ENCODE peak calls at places on chromosomes 2 and 18, in nine cellular contexts. One of them, this sample, is unnamed.

GRCh38 chr18:75211002-75211621 is 515 bp downstream of the TSHZ1 start:
- DNase-seq in kidney: no peak
- DNase-seq in colonic mucosa: peak
- DNase-seq in fibroblast of pulmonary artery: no peak
- DNase-seq in astrocyte of the spinal cord: peak
- DNase-seq in lower lobe of right lung: peak
- DNase-seq in NB4: peak
- DNase-seq in OCI-LY7: peak
- DNase-seq in right lobe of liver: no peak
- DNase-seq in this sample: peak

GRCh38 chr2:204031056-204031455 is 94.5 kb downstream of the ICOS start:
- DNase-seq in kidney: no peak
- DNase-seq in OCI-LY7: no peak
- DNase-seq in astrocyte of the spinal cord: no peak
- DNase-seq in NB4: no peak
- DNase-seq in right lobe of liver: no peak
- DNase-seq in lower lobe of right lung: no peak
- DNase-seq in colonic mucosa: no peak
- DNase-seq in fibroblast of pulmonary artery: no peak
- DNase-seq in this sample: no peak

GRCh38 chr2:174176898-174177297 is 71.4 kb downstream of the OLA1 start:
- DNase-seq in colonic mucosa: no peak
- DNase-seq in fibroblast of pulmonary artery: no peak
- DNase-seq in OCI-LY7: no peak
- DNase-seq in lower lobe of right lung: no peak
- DNase-seq in kidney: no peak
- DNase-seq in right lobe of liver: no peak
- DNase-seq in NB4: no peak
- DNase-seq in astrocyte of the spinal cord: peak
- DNase-seq in this sample: no peak

GRCh38 chr18:74731097-74731496 is 133.4 kb downstream of the ZNF407 start:
- DNase-seq in right lobe of liver: no peak
- DNase-seq in OCI-LY7: no peak
- DNase-seq in NB4: no peak
- DNase-seq in kidney: no peak
- DNase-seq in fibroblast of pulmonary artery: peak
- DNase-seq in astrocyte of the spinal cord: peak
- DNase-seq in lower lobe of right lung: no peak
- DNase-seq in colonic mucosa: no peak
- DNase-seq in this sample: no peak

GRCh38 chr2:216740557-216741222 is 45.3 kb upstream of the IGFBP5 start:
- DNase-seq in kidney: no peak
- DNase-seq in fibroblast of pulmonary artery: no peak
- DNase-seq in OCI-LY7: no peak
- DNase-seq in colonic mucosa: no peak
- DNase-seq in right lobe of liver: peak
- DNase-seq in astrocyte of the spinal cord: peak
- DNase-seq in NB4: no peak
- DNase-seq in lower lobe of right lung: no peak
- DNase-seq in this sample: no peak

GRCh38 chr18:33231474-33232317 is 208.8 kb downstream of the CCDC178 start:
- DNase-seq in fibroblast of pulmonary artery: peak
- DNase-seq in kidney: peak
- DNase-seq in NB4: peak
- DNase-seq in right lobe of liver: peak
- DNase-seq in OCI-LY7: peak
- DNase-seq in astrocyte of the spinal cord: peak
- DNase-seq in colonic mucosa: peak
- DNase-seq in lower lobe of right lung: no peak
- DNase-seq in this sample: peak

GRCh38 chr2:214244847-214245246 is 166.0 kb upstream of the VWC2L start:
- DNase-seq in colonic mucosa: no peak
- DNase-seq in NB4: no peak
- DNase-seq in lower lobe of right lung: no peak
- DNase-seq in fibroblast of pulmonary artery: peak
- DNase-seq in OCI-LY7: no peak
- DNase-seq in right lobe of liver: no peak
- DNase-seq in astrocyte of the spinal cord: peak
- DNase-seq in kidney: no peak
- DNase-seq in this sample: no peak

GRCh38 chr18:48859311-48860275 is 91.2 kb downstream of the SMAD7 start:
- DNase-seq in colonic mucosa: no peak
- DNase-seq in lower lobe of right lung: peak
- DNase-seq in right lobe of liver: no peak
- DNase-seq in OCI-LY7: no peak
- DNase-seq in astrocyte of the spinal cord: no peak
- DNase-seq in NB4: no peak
- DNase-seq in kidney: peak
- DNase-seq in fibroblast of pulmonary artery: no peak
- DNase-seq in this sample: no peak

GRCh38 chr18:63237486-63237885 is 82.1 kb downstream of the BCL2 start:
- DNase-seq in kidney: no peak
- DNase-seq in colonic mucosa: no peak
- DNase-seq in right lobe of liver: no peak
- DNase-seq in NB4: no peak
- DNase-seq in astrocyte of the spinal cord: no peak
- DNase-seq in fibroblast of pulmonary artery: peak
- DNase-seq in lower lobe of right lung: no peak
- DNase-seq in OCI-LY7: no peak
- DNase-seq in this sample: no peak

GRCh38 chr18:79961527-79962291 is 2.7 kb upstream of the HSBP1L1 start:
- DNase-seq in NB4: peak
- DNase-seq in kidney: no peak
- DNase-seq in colonic mucosa: no peak
- DNase-seq in astrocyte of the spinal cord: no peak
- DNase-seq in lower lobe of right lung: peak
- DNase-seq in fibroblast of pulmonary artery: no peak
- DNase-seq in OCI-LY7: no peak
- DNase-seq in right lobe of liver: no peak
- DNase-seq in this sample: no peak

GRCh38 chr2:218745160-218745558 is 34.5 kb downstream of the TTLL4 start:
- DNase-seq in right lobe of liver: no peak
- DNase-seq in NB4: peak
- DNase-seq in kidney: no peak
- DNase-seq in lower lobe of right lung: no peak
- DNase-seq in colonic mucosa: no peak
- DNase-seq in fibroblast of pulmonary artery: no peak
- DNase-seq in OCI-LY7: no peak
- DNase-seq in astrocyte of the spinal cord: no peak
- DNase-seq in this sample: peak

GRCh38 chr2:50953021-50953420 is 78.9 kb downstream of the NRXN1 start:
- DNase-seq in NB4: peak
- DNase-seq in lower lobe of right lung: no peak
- DNase-seq in astrocyte of the spinal cord: peak
- DNase-seq in fibroblast of pulmonary artery: peak
- DNase-seq in OCI-LY7: no peak
- DNase-seq in right lobe of liver: no peak
- DNase-seq in colonic mucosa: no peak
- DNase-seq in kidney: no peak
- DNase-seq in this sample: no peak

GRCh38 chr2:164620873-164621760 is at the start of gene GRB14:
- DNase-seq in NB4: no peak
- DNase-seq in colonic mucosa: peak
- DNase-seq in OCI-LY7: no peak
- DNase-seq in kidney: peak
- DNase-seq in right lobe of liver: peak
- DNase-seq in astrocyte of the spinal cord: peak
- DNase-seq in lower lobe of right lung: peak
- DNase-seq in fibroblast of pulmonary artery: peak
- DNase-seq in this sample: peak

GRCh38 chr18:2970344-2970743 is 42.6 kb downstream of the LPIN2 start:
- DNase-seq in lower lobe of right lung: no peak
- DNase-seq in NB4: no peak
- DNase-seq in astrocyte of the spinal cord: no peak
- DNase-seq in colonic mucosa: no peak
- DNase-seq in OCI-LY7: no peak
- DNase-seq in fibroblast of pulmonary artery: no peak
- DNase-seq in right lobe of liver: peak
- DNase-seq in kidney: no peak
- DNase-seq in this sample: no peak

GRCh38 chr2:215900203-215900611 is 113.1 kb downstream of the MREG start:
- DNase-seq in fibroblast of pulmonary artery: peak
- DNase-seq in lower lobe of right lung: peak
- DNase-seq in right lobe of liver: peak
- DNase-seq in NB4: peak
- DNase-seq in OCI-LY7: no peak
- DNase-seq in colonic mucosa: no peak
- DNase-seq in kidney: no peak
- DNase-seq in astrocyte of the spinal cord: no peak
- DNase-seq in this sample: no peak

GRCh38 chr2:187390891-187391290 is 57.2 kb downstream of the CALCRL start:
- DNase-seq in NB4: no peak
- DNase-seq in lower lobe of right lung: no peak
- DNase-seq in OCI-LY7: no peak
- DNase-seq in astrocyte of the spinal cord: peak
- DNase-seq in fibroblast of pulmonary artery: peak
- DNase-seq in right lobe of liver: no peak
- DNase-seq in kidney: no peak
- DNase-seq in colonic mucosa: no peak
- DNase-seq in this sample: no peak

GRCh38 chr2:102801858-102802699 is 40.2 kb downstream of the TMEM182 start:
- DNase-seq in NB4: no peak
- DNase-seq in colonic mucosa: no peak
- DNase-seq in right lobe of liver: peak
- DNase-seq in fibroblast of pulmonary artery: no peak
- DNase-seq in kidney: no peak
- DNase-seq in lower lobe of right lung: no peak
- DNase-seq in astrocyte of the spinal cord: no peak
- DNase-seq in OCI-LY7: no peak
- DNase-seq in this sample: no peak

GRCh38 chr2:235564884-235565530 is 71.2 kb downstream of the AGAP1 start:
- DNase-seq in right lobe of liver: peak
- DNase-seq in colonic mucosa: no peak
- DNase-seq in kidney: peak
- DNase-seq in fibroblast of pulmonary artery: no peak
- DNase-seq in OCI-LY7: no peak
- DNase-seq in astrocyte of the spinal cord: no peak
- DNase-seq in lower lobe of right lung: no peak
- DNase-seq in NB4: no peak
- DNase-seq in this sample: no peak

GRCh38 chr2:42493885-42494433 is at the start of gene KCNG3:
- DNase-seq in colonic mucosa: peak
- DNase-seq in kidney: peak
- DNase-seq in right lobe of liver: peak
- DNase-seq in astrocyte of the spinal cord: peak
- DNase-seq in fibroblast of pulmonary artery: peak
- DNase-seq in lower lobe of right lung: peak
- DNase-seq in OCI-LY7: peak
- DNase-seq in NB4: peak
- DNase-seq in this sample: peak

GRCh38 chr18:48031011-48031480 is 100.6 kb upstream of the SMAD2 start:
- DNase-seq in OCI-LY7: peak
- DNase-seq in NB4: peak
- DNase-seq in right lobe of liver: no peak
- DNase-seq in fibroblast of pulmonary artery: peak
- DNase-seq in colonic mucosa: peak
- DNase-seq in kidney: peak
- DNase-seq in lower lobe of right lung: peak
- DNase-seq in astrocyte of the spinal cord: peak
- DNase-seq in this sample: peak

GRCh38 chr2:195533771-195534642 is 123.0 kb upstream of the SLC39A10 start:
- DNase-seq in colonic mucosa: no peak
- DNase-seq in fibroblast of pulmonary artery: peak
- DNase-seq in astrocyte of the spinal cord: peak
- DNase-seq in NB4: peak
- DNase-seq in kidney: no peak
- DNase-seq in OCI-LY7: peak
- DNase-seq in right lobe of liver: no peak
- DNase-seq in lower lobe of right lung: no peak
- DNase-seq in this sample: no peak
- TF ChIP-seq CTCF in colonic mucosa: no peak
- TF ChIP-seq CTCF in fibroblast of pulmonary artery: no peak
- TF ChIP-seq CTCF in astrocyte of the spinal cord: peak
- TF ChIP-seq CTCF in NB4: peak
- TF ChIP-seq CTCF in kidney: no peak
- TF ChIP-seq CTCF in OCI-LY7: peak
- TF ChIP-seq CTCF in right lobe of liver: no peak
- TF ChIP-seq CTCF in lower lobe of right lung: no peak
- TF ChIP-seq CTCF in this sample: no peak

GRCh38 chr2:207706936-207707860 is 4.2 kb upstream of the CCNYL1 start:
- DNase-seq in kidney: no peak
- DNase-seq in fibroblast of pulmonary artery: no peak
- DNase-seq in right lobe of liver: no peak
- DNase-seq in OCI-LY7: no peak
- DNase-seq in lower lobe of right lung: no peak
- DNase-seq in colonic mucosa: no peak
- DNase-seq in NB4: peak
- DNase-seq in astrocyte of the spinal cord: no peak
- DNase-seq in this sample: no peak

GRCh38 chr2:207716061-207716460 is 4.6 kb downstream of the CCNYL1 start:
- DNase-seq in lower lobe of right lung: no peak
- DNase-seq in kidney: no peak
- DNase-seq in fibroblast of pulmonary artery: no peak
- DNase-seq in colonic mucosa: no peak
- DNase-seq in right lobe of liver: no peak
- DNase-seq in NB4: no peak
- DNase-seq in OCI-LY7: no peak
- DNase-seq in astrocyte of the spinal cord: no peak
- DNase-seq in this sample: no peak

GRCh38 chr2:207710814-207711740 is at the start of gene CCNYL1:
- DNase-seq in lower lobe of right lung: peak
- DNase-seq in kidney: peak
- DNase-seq in right lobe of liver: peak
- DNase-seq in colonic mucosa: peak
- DNase-seq in NB4: peak
- DNase-seq in OCI-LY7: peak
- DNase-seq in fibroblast of pulmonary artery: peak
- DNase-seq in astrocyte of the spinal cord: peak
- DNase-seq in this sample: peak

GRCh38 chr2:207711750-207712487 is 479 bp downstream of the CCNYL1 start:
- DNase-seq in kidney: peak
- DNase-seq in NB4: peak
- DNase-seq in colonic mucosa: peak
- DNase-seq in right lobe of liver: peak
- DNase-seq in lower lobe of right lung: peak
- DNase-seq in fibroblast of pulmonary artery: peak
- DNase-seq in astrocyte of the spinal cord: peak
- DNase-seq in OCI-LY7: peak
- DNase-seq in this sample: peak
- TF ChIP-seq CTCF in kidney: no peak
- TF ChIP-seq CTCF in NB4: no peak
- TF ChIP-seq CTCF in colonic mucosa: no peak
- TF ChIP-seq CTCF in right lobe of liver: no peak
- TF ChIP-seq CTCF in lower lobe of right lung: no peak
- TF ChIP-seq CTCF in fibroblast of pulmonary artery: no peak
- TF ChIP-seq CTCF in astrocyte of the spinal cord: no peak
- TF ChIP-seq CTCF in OCI-LY7: no peak
- TF ChIP-seq CTCF in this sample: no peak

GRCh38 chr2:230809677-230810251 is 55.0 kb upstream of the ITM2C start:
- DNase-seq in astrocyte of the spinal cord: no peak
- DNase-seq in NB4: no peak
- DNase-seq in right lobe of liver: no peak
- DNase-seq in fibroblast of pulmonary artery: no peak
- DNase-seq in OCI-LY7: no peak
- DNase-seq in kidney: no peak
- DNase-seq in colonic mucosa: no peak
- DNase-seq in lower lobe of right lung: no peak
- DNase-seq in this sample: no peak
- TF ChIP-seq CTCF in astrocyte of the spinal cord: peak
- TF ChIP-seq CTCF in NB4: no peak
- TF ChIP-seq CTCF in right lobe of liver: peak
- TF ChIP-seq CTCF in fibroblast of pulmonary artery: peak
- TF ChIP-seq CTCF in OCI-LY7: peak
- TF ChIP-seq CTCF in kidney: no peak
- TF ChIP-seq CTCF in colonic mucosa: no peak
- TF ChIP-seq CTCF in lower lobe of right lung: no peak
- TF ChIP-seq CTCF in this sample: no peak

GRCh38 chr2:68839260-68839833 is 31.9 kb downstream of the BMP10 start:
- DNase-seq in NB4: peak
- DNase-seq in astrocyte of the spinal cord: no peak
- DNase-seq in OCI-LY7: peak
- DNase-seq in fibroblast of pulmonary artery: peak
- DNase-seq in lower lobe of right lung: no peak
- DNase-seq in kidney: no peak
- DNase-seq in right lobe of liver: no peak
- DNase-seq in colonic mucosa: no peak
- DNase-seq in this sample: no peak
- TF ChIP-seq CTCF in NB4: peak
- TF ChIP-seq CTCF in astrocyte of the spinal cord: peak
- TF ChIP-seq CTCF in OCI-LY7: peak
- TF ChIP-seq CTCF in fibroblast of pulmonary artery: peak
- TF ChIP-seq CTCF in lower lobe of right lung: peak
- TF ChIP-seq CTCF in kidney: peak
- TF ChIP-seq CTCF in right lobe of liver: peak
- TF ChIP-seq CTCF in colonic mucosa: peak
- TF ChIP-seq CTCF in this sample: peak

This sample was measured in GM20000.